ENCODE peak calls at places on chromosomes 6 and 20, in eight cellular contexts. A is epithelial cell of esophagus; I is activated CD8-positive, alpha-beta memory T cell treated with anti-CD3 and anti-CD28 coated beads for 4 hours; N is WTC11; P is HepG2; S is NCI-H460; M is tibial artery; Z is GM13976. H is an unnamed sample.
A peak's percentile ranks its signal among the peaks of the same experiment; 100 is the strongest.

GRCh38 chr6:109053285-109053684 is 41.4 kb downstream of the SESN1 start:
- DNase-seq in M (no peak), A (no peak), N (no peak), Z (no peak), I (no peak), S (no peak), P (no peak), H (no peak)

GRCh38 chr6:168158280-168158979 is 79.4 kb upstream of the FRMD1 start:
- DNase-seq in I (no peak), S (no peak), P (no peak), Z (no peak), M (peak; percentile 55), N (no peak), A (no peak), H (no peak)

GRCh38 chr6:83464741-83465140 is 33.9 kb upstream of the ME1 start:
- DNase-seq in I (no peak), S (no peak), A (peak; percentile 83), P (peak; percentile 18), M (no peak), Z (no peak), N (no peak), H (no peak)

GRCh38 chr6:149961728-149962425 is 1.9 kb upstream of the ULBP1 start:
- DNase-seq in S (no peak), M (no peak), N (peak; percentile 64), P (no peak), A (peak; percentile 30), Z (no peak), I (no peak), H (no peak)

GRCh38 chr6:56334937-56335336 is 87.6 kb upstream of the COL21A1 start:
- DNase-seq in Z (no peak), P (no peak), S (no peak), A (peak; percentile 87), N (no peak), M (no peak), I (no peak), H (no peak)

GRCh38 chr20:49233226-49233625 is 14.0 kb downstream of the DDX27 start:
- DNase-seq in P (no peak), A (no peak), Z (no peak), N (no peak), S (no peak), M (no peak), I (no peak), H (no peak)

GRCh38 chr6:44250067-44250717 is 3.3 kb downstream of the HSP90AB1 start:
- DNase-seq in P (no peak), Z (no peak), A (no peak), S (no peak), N (no peak), I (no peak), M (no peak), H (no peak)

GRCh38 chr6:97275809-97276208 is 7.2 kb downstream of the MMS22L start:
- DNase-seq in P (no peak), N (no peak), S (no peak), Z (no peak), A (no peak), M (no peak), I (no peak), H (no peak)

GRCh38 chr20:54194724-54195438 is 13.0 kb upstream of the PFDN4 start:
- DNase-seq in M (no peak), I (no peak), Z (no peak), N (no peak), P (peak; percentile 100), A (peak; percentile 64), S (no peak), H (no peak)

GRCh38 chr6:109482913-109483743 is at the start of gene ZBTB24:
- DNase-seq in I (peak; percentile 77), S (peak; percentile 82), N (peak; percentile 95), P (peak; percentile 76), Z (peak; percentile 95), M (peak; percentile 95), A (peak; percentile 92), H (peak; percentile 91)

GRCh38 chr6:143108278-143108677 is 47.6 kb downstream of the AIG1 start:
- DNase-seq in M (no peak), I (no peak), S (no peak), P (no peak), N (no peak), Z (no peak), A (no peak), H (no peak)

GRCh38 chr6:29564875-29565274 is 5.3 kb upstream of the UBD start:
- DNase-seq in M (no peak), S (no peak), Z (peak; percentile 49), A (peak; percentile 15), I (no peak), N (no peak), P (no peak), H (no peak)

GRCh38 chr6:161671117-161671516 is 397.3 kb upstream of the AGPAT4 start:
- DNase-seq in Z (no peak), A (no peak), M (no peak), N (no peak), I (no peak), P (no peak), S (no peak), H (no peak)

GRCh38 chr6:109893606-109894005 is 84.5 kb upstream of the GPR6 start:
- DNase-seq in N (no peak), I (no peak), S (no peak), M (no peak), P (no peak), A (no peak), Z (no peak), H (no peak)

GRCh38 chr20:891121-892080 is 24.7 kb downstream of the ANGPT4 start:
- DNase-seq in Z (no peak), A (no peak), N (no peak), P (no peak), S (no peak), M (peak; percentile 85), I (no peak), H (peak; percentile 6)

GRCh38 chr20:17624070-17624469 is 54.2 kb downstream of the DSTN start:
- DNase-seq in P (no peak), M (peak; percentile 59), Z (no peak), I (no peak), N (peak; percentile 5), S (no peak), A (no peak), H (no peak)

GRCh38 chr6:112501705-112502104 is 154.6 kb downstream of the RFPL4B start:
- DNase-seq in I (no peak), S (no peak), M (no peak), P (no peak), N (peak; percentile 31), Z (no peak), A (no peak), H (no peak)

GRCh38 chr6:119349041-119349340 is 570 bp downstream of the MAN1A1 start:
- DNase-seq in A (no peak), I (no peak), S (no peak), P (no peak), M (no peak), N (peak; percentile 39), Z (no peak), H (no peak)

GRCh38 chr6:110528051-110528929 is 51.9 kb upstream of the SLC22A16 start:
- DNase-seq in Z (peak; percentile 65), P (peak; percentile 62), I (peak; percentile 8), S (peak; percentile 45), N (peak; percentile 33), A (peak; percentile 89), M (no peak), H (peak; percentile 39)

GRCh38 chr20:1033751-1034419 is 31.8 kb upstream of the RSPO4 start:
- DNase-seq in P (no peak), A (no peak), S (no peak), I (no peak), M (no peak), Z (no peak), N (no peak), H (peak; percentile 89)

GRCh38 chr20:52806918-52807317 is 165.2 kb upstream of the TSHZ2 start:
- DNase-seq in Z (no peak), M (no peak), N (no peak), P (no peak), I (no peak), S (no peak), A (no peak), H (no peak)

GRCh38 chr20:62792182-62792939 is 3.9 kb upstream of the MRGBP start:
- DNase-seq in P (peak; percentile 48), S (no peak), I (no peak), Z (no peak), A (peak; percentile 55), M (no peak), N (no peak), H (no peak)

GRCh38 chr6:128483472-128484135 is 36.8 kb downstream of the PTPRK start:
- DNase-seq in I (no peak), Z (no peak), S (no peak), A (no peak), P (no peak), N (no peak), M (no peak), H (no peak)

GRCh38 chr6:2245954-2246863 is 804 bp upstream of the GMDS start:
- DNase-seq in I (peak; percentile 4), M (peak; percentile 73), P (peak; percentile 93), S (peak; percentile 30), Z (peak; percentile 39), N (peak; percentile 55), A (peak; percentile 92), H (no peak)

GRCh38 chr20:38199506-38200390 is 34.7 kb upstream of the TGM2 start:
- DNase-seq in Z (peak; percentile 3), A (no peak), M (no peak), P (no peak), I (no peak), N (no peak), S (no peak), H (no peak)

GRCh38 chr6:132404736-132405135 is 3.5 kb upstream of the MOXD1 start:
- DNase-seq in M (no peak), S (no peak), I (no peak), P (no peak), Z (no peak), N (no peak), A (peak; percentile 7), H (no peak)

GRCh38 chr20:25206063-25206403 is 10.5 kb downstream of the ENTPD6 start:
- DNase-seq in S (no peak), N (no peak), A (no peak), I (no peak), Z (peak; percentile 17), P (no peak), M (no peak), H (no peak)

GRCh38 chr20:43533060-43533459 is 25.6 kb downstream of the L3MBTL1 start:
- DNase-seq in I (no peak), A (peak; percentile 16), S (no peak), Z (no peak), M (no peak), P (no peak), N (no peak), H (no peak)